ENCODE peak calls at places on chromosomes 1 and 21, in six cellular contexts. T is mesothelial cell of epicardium; F is effector CD4-positive, alpha-beta T cell; I is SW480; R is NCI-H1092; A is H7. N is an unnamed sample.

GRCh38 chr1:193355654-193356053 is 169.2 kb upstream of the B3GALT2 start:
- DNase-seq in T (no peak), F (no peak), I (no peak), R (no peak), A (no peak), N (no peak)

GRCh38 chr1:154371436-154371835 is 33.7 kb upstream of the IL6R start:
- DNase-seq in T (no peak), F (no peak), I (no peak), R (no peak), A (no peak), N (no peak)

GRCh38 chr21:15804247-15804985 is 74.6 kb downstream of the USP25 start:
- DNase-seq in T (no peak), F (no peak), I (no peak), R (no peak), A (no peak), N (no peak)

GRCh38 chr1:39592069-39592468 is 15.5 kb upstream of the PABPC4 start:
- DNase-seq in T (no peak), F (no peak), I (no peak), R (no peak), A (no peak), N (no peak)

GRCh38 chr1:119960501-119960900 is 64.2 kb upstream of the ADAM30 start:
- DNase-seq in T (no peak), F (no peak), I (no peak), R (no peak), A (no peak), N (no peak)

GRCh38 chr1:229888157-229888556 is 178.9 kb upstream of the GALNT2 start:
- DNase-seq in T (peak; percentile 20), F (no peak), I (no peak), R (no peak), A (no peak), N (no peak)

GRCh38 chr1:214506972-214507431 is 44.4 kb downstream of the PTPN14 start:
- DNase-seq in T (no peak), F (no peak), I (peak; percentile 97), R (no peak), A (no peak), N (no peak)

GRCh38 chr21:36929622-36930021 is 36.8 kb downstream of the HLCS start:
- DNase-seq in T (no peak), F (no peak), I (no peak), R (no peak), A (no peak), N (peak; percentile 75)

GRCh38 chr1:16204634-16205332 is 7.7 kb downstream of the ARHGEF19 start:
- DNase-seq in T (no peak), F (no peak), I (no peak), R (peak; percentile 33), A (peak; percentile 87), N (no peak)

GRCh38 chr1:20078166-20078565 is 8.2 kb downstream of the PLA2G5 start:
- DNase-seq in T (no peak), F (no peak), I (no peak), R (no peak), A (no peak), N (no peak)

GRCh38 chr1:184574588-184574987 is 180.1 kb downstream of the EDEM3 start:
- DNase-seq in T (no peak), F (no peak), I (no peak), R (no peak), A (peak; percentile 61), N (no peak)

GRCh38 chr1:46735708-46736324 is 16.9 kb upstream of the EFCAB14 start:
- DNase-seq in T (peak; percentile 59), F (no peak), I (peak; percentile 41), R (no peak), A (peak; percentile 48), N (no peak)

GRCh38 chr1:12528021-12528852 is 89.8 kb downstream of the DHRS3 start:
- DNase-seq in T (no peak), F (no peak), I (no peak), R (no peak), A (peak; percentile 25), N (peak; percentile 96)

GRCh38 chr1:1432566-1432950 is 2.9 kb upstream of the VWA1 start:
- DNase-seq in T (no peak), F (no peak), I (no peak), R (no peak), A (peak; percentile 69), N (peak; percentile 78)

GRCh38 chr1:230068952-230069684 is 2.1 kb downstream of the GALNT2 start:
- DNase-seq in T (peak; percentile 27), F (no peak), I (peak; percentile 29), R (peak; percentile 10), A (peak; percentile 52), N (no peak)

GRCh38 chr1:188365874-188366273 is 1537.1 kb downstream of the PLA2G4A start:
- DNase-seq in T (no peak), F (no peak), I (no peak), R (no peak), A (no peak), N (no peak)

GRCh38 chr1:221394011-221394544 is 347.8 kb downstream of the DUSP10 start:
- DNase-seq in T (no peak), F (no peak), I (no peak), R (peak; percentile 7), A (no peak), N (no peak)

GRCh38 chr1:224524679-224525078 is 90.1 kb upstream of the WDR26 start:
- DNase-seq in T (no peak), F (no peak), I (no peak), R (no peak), A (no peak), N (no peak)

GRCh38 chr1:183370399-183371058 is 47.7 kb downstream of the NMNAT2 start:
- DNase-seq in T (no peak), F (no peak), I (no peak), R (no peak), A (no peak), N (no peak)

N was measured in lower leg skin.